ENCODE peak calls at places on chromosome 2, in six cellular contexts. K is WTC11, H is epithelial cell of proximal tubule, N is HL-60, Q is colonic mucosa, O is 8988T. Z is an unnamed sample.

GRCh38 chr2:158407031-158407430 is 49.5 kb downstream of the CCDC148 start:
- DNase-seq in K (no peak), H (no peak), N (no peak), Q (no peak), O (no peak), Z (peak; percentile 95)

GRCh38 chr2:16644204-16644925 is 21.3 kb downstream of the CYRIA start:
- DNase-seq in K (no peak), H (no peak), N (no peak), Q (no peak), O (no peak), Z (no peak)

GRCh38 chr2:15732341-15733077 is 140.8 kb downstream of the DDX1 start:
- DNase-seq in K (no peak), H (no peak), N (no peak), Q (no peak), O (no peak), Z (no peak)

GRCh38 chr2:131394147-131394931 is 30.4 kb upstream of the RAB6D start:
- DNase-seq in K (peak; percentile 63), H (no peak), N (peak; percentile 26), Q (peak; percentile 52), O (no peak), Z (no peak)

GRCh38 chr2:65300772-65301711 is 73.4 kb downstream of the ACTR2 start:
- DNase-seq in K (peak; percentile 21), H (no peak), N (peak; percentile 51), Q (no peak), O (no peak), Z (peak; percentile 60)

GRCh38 chr2:190891913-190892312 is 11.3 kb downstream of the GLS start:
- DNase-seq in K (no peak), H (no peak), N (no peak), Q (no peak), O (no peak), Z (no peak)

GRCh38 chr2:100646039-100646438 is 83.2 kb downstream of the PDCL3 start:
- DNase-seq in K (no peak), H (no peak), N (no peak), Q (no peak), O (no peak), Z (no peak)

GRCh38 chr2:235300368-235301201 is 193.3 kb upstream of the AGAP1 start:
- DNase-seq in K (no peak), H (peak; percentile 80), N (no peak), Q (no peak), O (no peak), Z (peak; percentile 11)

GRCh38 chr2:8452979-8453903 is 228.6 kb upstream of the ID2 start:
- DNase-seq in K (no peak), H (no peak), N (no peak), Q (peak; percentile 77), O (no peak), Z (peak; percentile 51)

GRCh38 chr2:189300917-189301316 is 121.4 kb upstream of the COL5A2 start:
- DNase-seq in K (no peak), H (no peak), N (no peak), Q (no peak), O (no peak), Z (no peak)

GRCh38 chr2:3968736-3969135 is 265.4 kb downstream of the DCDC2C start:
- DNase-seq in K (no peak), H (no peak), N (no peak), Q (no peak), O (no peak), Z (no peak)

GRCh38 chr2:63872571-63873328 is 31.1 kb downstream of the UGP2 start:
- DNase-seq in K (no peak), H (no peak), N (no peak), Q (no peak), O (no peak), Z (no peak)

GRCh38 chr2:236376566-236377244 is 112.5 kb upstream of the ASB18 start:
- DNase-seq in K (no peak), H (no peak), N (no peak), Q (no peak), O (no peak), Z (no peak)

GRCh38 chr2:159050426-159050825 is 82.0 kb downstream of the TANC1 start:
- DNase-seq in K (no peak), H (no peak), N (no peak), Q (no peak), O (no peak), Z (no peak)

GRCh38 chr2:64212346-64212745 is 68.1 kb upstream of the PELI1 start:
- DNase-seq in K (no peak), H (no peak), N (peak; percentile 91), Q (no peak), O (no peak), Z (no peak)